ENCODE peak calls at places on chromosomes 3 and 15, in nine cellular contexts. I is pancreas, G is A549, C is epithelial cell of prostate, N is GM12878, Q is tibial nerve, K is uterus, M is neuronal stem cell, J is RWPE1. Y is an unnamed sample.

GRCh38 chr3:81968628-81969027 is 207.2 kb upstream of the GBE1 start:
- DNase-seq in I (no peak), G (no peak), C (no peak), N (no peak), Q (no peak), K (no peak), M (peak), J (no peak), Y (no peak)

GRCh38 chr3:58973796-58974195 is 76.0 kb downstream of the CFAP20DC start:
- DNase-seq in I (no peak), G (no peak), C (no peak), N (no peak), Q (no peak), K (no peak), M (no peak), J (no peak), Y (no peak)

GRCh38 chr3:129058441-129059194 is 2.0 kb upstream of the GP9 start:
- DNase-seq in I (no peak), G (no peak), C (no peak), N (peak), Q (no peak), K (no peak), M (no peak), J (no peak), Y (peak)

GRCh38 chr15:77603616-77604406 is 28.9 kb downstream of the LINGO1 start:
- DNase-seq in I (no peak), G (no peak), C (no peak), N (no peak), Q (no peak), K (no peak), M (no peak), J (no peak), Y (no peak)

GRCh38 chr3:10317311-10317960 is 3.5 kb downstream of the SEC13 start:
- DNase-seq in I (no peak), G (no peak), C (no peak), N (no peak), Q (no peak), K (no peak), M (no peak), J (no peak), Y (peak)

GRCh38 chr15:101162701-101163483 is 89.0 kb downstream of the CHSY1 start:
- DNase-seq in I (no peak), G (no peak), C (no peak), N (no peak), Q (no peak), K (no peak), M (no peak), J (no peak), Y (no peak)

GRCh38 chr3:115518100-115518852 is 105.0 kb upstream of the GAP43 start:
- DNase-seq in I (no peak), G (peak), C (peak), N (no peak), Q (no peak), K (peak), M (peak), J (peak), Y (no peak)

GRCh38 chr3:154851644-154852043 is 228.5 kb upstream of the MME start:
- DNase-seq in I (no peak), G (no peak), C (no peak), N (no peak), Q (no peak), K (no peak), M (no peak), J (no peak), Y (no peak)

GRCh38 chr15:78103406-78104118 is 11.2 kb downstream of the SH2D7 start:
- DNase-seq in I (peak), G (no peak), C (no peak), N (peak), Q (no peak), K (no peak), M (no peak), J (no peak), Y (no peak)

GRCh38 chr15:72068826-72069225 is 49.1 kb downstream of the MYO9A start:
- DNase-seq in I (no peak), G (no peak), C (no peak), N (no peak), Q (no peak), K (no peak), M (no peak), J (no peak), Y (no peak)

GRCh38 chr3:108590443-108590842 is 921 bp downstream of the DZIP3 start:
- DNase-seq in I (no peak), G (no peak), C (no peak), N (no peak), Q (no peak), K (no peak), M (no peak), J (no peak), Y (no peak)

GRCh38 chr3:65354880-65355279 is 667.1 kb upstream of the ADAMTS9 start:
- DNase-seq in I (no peak), G (no peak), C (no peak), N (no peak), Q (no peak), K (no peak), M (no peak), J (no peak), Y (no peak)

GRCh38 chr3:3212781-3213416 is 33.4 kb upstream of the CRBN start:
- DNase-seq in I (no peak), G (no peak), C (no peak), N (no peak), Q (no peak), K (no peak), M (no peak), J (no peak), Y (no peak)

GRCh38 chr15:28118083-28118482 is 19.0 kb upstream of the OCA2 start:
- DNase-seq in I (no peak), G (no peak), C (no peak), N (no peak), Q (no peak), K (no peak), M (no peak), J (no peak), Y (no peak)

GRCh38 chr3:169289303-169289702 is 374.2 kb downstream of the MECOM start:
- DNase-seq in I (no peak), G (no peak), C (no peak), N (no peak), Q (no peak), K (no peak), M (peak), J (no peak), Y (no peak)

GRCh38 chr3:134681527-134681910 is 30.7 kb upstream of the KY start:
- DNase-seq in I (no peak), G (no peak), C (no peak), N (no peak), Q (no peak), K (no peak), M (no peak), J (no peak), Y (no peak)

GRCh38 chr3:31094048-31094447 is 199.6 kb upstream of the GADL1 start:
- DNase-seq in I (no peak), G (peak), C (no peak), N (no peak), Q (no peak), K (no peak), M (no peak), J (no peak), Y (no peak)

GRCh38 chr3:167810236-167810635 is 74.7 kb downstream of the SERPINI1 start:
- DNase-seq in I (no peak), G (no peak), C (no peak), N (no peak), Q (no peak), K (no peak), M (no peak), J (no peak), Y (no peak)

GRCh38 chr3:168894204-168894603 is 769.3 kb downstream of the MECOM start:
- DNase-seq in I (no peak), G (no peak), C (no peak), N (no peak), Q (no peak), K (no peak), M (no peak), J (no peak), Y (no peak)

GRCh38 chr3:28050895-28051294 is 190.5 kb upstream of the CMC1 start:
- DNase-seq in I (no peak), G (peak), C (peak), N (no peak), Q (no peak), K (no peak), M (no peak), J (peak), Y (peak)

GRCh38 chr15:43922021-43922420 is 95.2 kb downstream of the WDR76 start:
- DNase-seq in I (no peak), G (no peak), C (peak), N (no peak), Q (no peak), K (no peak), M (no peak), J (no peak), Y (no peak)

GRCh38 chr3:115113367-115113766 is 33.7 kb downstream of the ZBTB20 start:
- DNase-seq in I (no peak), G (no peak), C (no peak), N (no peak), Q (no peak), K (no peak), M (no peak), J (no peak), Y (no peak)

GRCh38 chr15:77417642-77418041 is 2.3 kb downstream of the PEAK1 start:
- DNase-seq in I (no peak), G (no peak), C (no peak), N (no peak), Q (no peak), K (no peak), M (no peak), J (no peak), Y (no peak)

GRCh38 chr3:126100216-126100615 is 16.3 kb upstream of the SLC41A3 start:
- DNase-seq in I (no peak), G (no peak), C (no peak), N (no peak), Q (no peak), K (no peak), M (no peak), J (no peak), Y (no peak)

GRCh38 chr15:91261345-91261744 is 161.3 kb downstream of the SV2B start:
- DNase-seq in I (no peak), G (no peak), C (no peak), N (no peak), Q (no peak), K (no peak), M (no peak), J (no peak), Y (no peak)

GRCh38 chr3:34387831-34388564 is 589.6 kb downstream of the PDCD6IP start:
- DNase-seq in I (no peak), G (no peak), C (no peak), N (no peak), Q (no peak), K (no peak), M (no peak), J (no peak), Y (peak)

GRCh38 chr3:159280326-159280725 is 478.5 kb downstream of the MFSD1 start:
- DNase-seq in I (no peak), G (no peak), C (no peak), N (no peak), Q (no peak), K (no peak), M (no peak), J (no peak), Y (no peak)

GRCh38 chr15:58384667-58385066 is 47.1 kb upstream of the LIPC start:
- DNase-seq in I (no peak), G (no peak), C (no peak), N (no peak), Q (no peak), K (no peak), M (no peak), J (no peak), Y (no peak)

GRCh38 chr15:89143503-89144162 is 55.4 kb downstream of the ABHD2 start:
- DNase-seq in I (no peak), G (no peak), C (no peak), N (peak), Q (no peak), K (no peak), M (no peak), J (no peak), Y (no peak)

GRCh38 chr15:73927476-73928240 is 1.4 kb downstream of the LOXL1 start:
- DNase-seq in I (peak), G (peak), C (no peak), N (no peak), Q (no peak), K (peak), M (no peak), J (peak), Y (peak)

GRCh38 chr3:177463863-177464262 is 266.6 kb upstream of the TBL1XR1 start:
- DNase-seq in I (no peak), G (no peak), C (no peak), N (no peak), Q (no peak), K (no peak), M (no peak), J (no peak), Y (no peak)

GRCh38 chr15:25683415-25683814 is 179.7 kb downstream of the ATP10A start:
- DNase-seq in I (no peak), G (no peak), C (no peak), N (no peak), Q (no peak), K (no peak), M (no peak), J (no peak), Y (no peak)

DNA sequence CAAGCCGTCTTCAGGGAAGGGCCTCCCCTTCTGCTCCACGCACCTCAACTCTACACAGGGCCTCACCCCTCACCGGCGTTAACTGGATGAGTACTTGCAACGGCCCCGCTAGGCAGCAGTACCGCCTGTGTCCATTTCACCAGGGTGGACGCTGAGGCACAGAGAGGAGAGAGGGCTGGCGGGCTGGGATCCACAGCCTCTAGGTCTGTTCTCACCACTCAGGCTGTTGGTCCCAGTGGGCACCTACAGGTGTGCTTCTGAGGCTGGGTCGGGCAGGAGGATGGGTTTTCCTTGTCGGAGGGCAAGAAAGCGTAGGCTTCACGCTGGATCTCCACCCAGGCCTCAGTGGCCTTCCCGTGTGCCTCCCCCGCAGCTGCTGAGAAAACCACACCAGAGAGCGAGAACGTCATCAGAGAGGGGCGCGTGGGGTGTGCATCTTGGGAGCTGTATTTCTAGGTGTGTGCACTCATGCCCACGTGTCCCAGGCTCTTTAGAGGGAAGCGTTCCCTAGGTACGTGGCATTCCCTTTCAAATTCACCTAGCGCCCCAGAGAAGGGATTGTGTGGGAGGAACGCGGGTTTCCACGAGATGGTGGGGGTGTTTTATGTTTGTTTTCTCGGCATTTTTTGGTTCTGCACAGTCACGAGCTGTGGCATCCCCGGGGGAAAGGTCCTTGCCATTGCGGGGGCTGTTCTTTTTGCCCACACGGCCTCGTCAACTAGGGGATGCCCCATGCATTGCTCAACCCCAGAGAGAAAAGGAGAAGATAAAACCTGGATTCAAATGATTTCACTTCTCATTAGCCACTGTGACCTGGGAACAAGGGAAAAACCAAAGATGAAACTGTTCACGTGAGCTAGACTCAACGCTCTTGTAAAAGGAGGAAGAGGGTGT is 67.7 kb downstream of the MGLL start:
- DNase-seq in I (no peak), G (no peak), C (no peak), N (peak), Q (no peak), K (no peak), M (no peak), J (no peak), Y (no peak)
- H3K27ac ChIP-seq in I (no peak), G (no peak), C (no peak), N (peak), Q (peak), K (no peak), M (no peak), J (no peak), Y (peak)

GRCh38 chr15:48143856-48144255 is 23.1 kb downstream of the SLC24A5 start:
- DNase-seq in I (no peak), G (no peak), C (peak), N (no peak), Q (no peak), K (no peak), M (no peak), J (peak), Y (no peak)
- H3K27ac ChIP-seq in I (no peak), G (no peak), C (peak), N (no peak), Q (no peak), K (no peak), M (no peak), J (no peak), Y (no peak)

GRCh38 chr15:67762610-67763368 is 62.5 kb upstream of the SKOR1 start:
- DNase-seq in I (no peak), G (no peak), C (no peak), N (peak), Q (no peak), K (no peak), M (no peak), J (no peak), Y (no peak)
- H3K27ac ChIP-seq in I (no peak), G (no peak), C (no peak), N (peak), Q (peak), K (no peak), M (no peak), J (no peak), Y (no peak)

GRCh38 chr15:79897380-79897678 is 515 bp upstream of the MTHFS start:
- DNase-seq in I (no peak), G (no peak), C (no peak), N (no peak), Q (no peak), K (no peak), M (no peak), J (no peak), Y (no peak)
- H3K27ac ChIP-seq in I (peak), G (peak), C (peak), N (peak), Q (peak), K (peak), M (no peak), J (peak), Y (peak)

GRCh38 chr3:187809979-187810568 is 64.8 kb upstream of the BCL6 start:
- DNase-seq in I (no peak), G (peak), C (peak), N (no peak), Q (no peak), K (no peak), M (no peak), J (no peak), Y (no peak)
- H3K27ac ChIP-seq in I (no peak), G (peak), C (peak), N (no peak), Q (no peak), K (no peak), M (no peak), J (no peak), Y (no peak)

GRCh38 chr3:98986073-98986472 is 84.6 kb upstream of the DCBLD2 start:
- DNase-seq in I (no peak), G (peak), C (peak), N (no peak), Q (no peak), K (no peak), M (peak), J (peak), Y (no peak)
- H3K27ac ChIP-seq in I (no peak), G (peak), C (peak), N (no peak), Q (peak), K (no peak), M (peak), J (no peak), Y (no peak)

GRCh38 chr15:70220444-70220937 is 122.8 kb upstream of the TLE3 start:
- DNase-seq in I (no peak), G (no peak), C (no peak), N (no peak), Q (no peak), K (no peak), M (no peak), J (no peak), Y (no peak)
- H3K27ac ChIP-seq in I (no peak), G (no peak), C (no peak), N (no peak), Q (peak), K (no peak), M (no peak), J (no peak), Y (no peak)

GRCh38 chr3:172752651-172753050 is 2.1 kb downstream of the ECT2 start:
- DNase-seq in I (no peak), G (no peak), C (no peak), N (no peak), Q (no peak), K (no peak), M (no peak), J (no peak), Y (no peak)

GRCh38 chr3:172749201-172749965 is 1.1 kb upstream of the ECT2 start:
- DNase-seq in I (no peak), G (peak), C (peak), N (no peak), Q (no peak), K (peak), M (no peak), J (peak), Y (no peak)

GRCh38 chr3:172751188-172751571 is 654 bp downstream of the ECT2 start:
- DNase-seq in I (no peak), G (peak), C (no peak), N (no peak), Q (no peak), K (no peak), M (no peak), J (peak), Y (no peak)

GRCh38 chr3:172750069-172750367 is 508 bp upstream of the ECT2 start:
- DNase-seq in I (no peak), G (no peak), C (no peak), N (no peak), Q (no peak), K (no peak), M (no peak), J (no peak), Y (no peak)

DNA sequence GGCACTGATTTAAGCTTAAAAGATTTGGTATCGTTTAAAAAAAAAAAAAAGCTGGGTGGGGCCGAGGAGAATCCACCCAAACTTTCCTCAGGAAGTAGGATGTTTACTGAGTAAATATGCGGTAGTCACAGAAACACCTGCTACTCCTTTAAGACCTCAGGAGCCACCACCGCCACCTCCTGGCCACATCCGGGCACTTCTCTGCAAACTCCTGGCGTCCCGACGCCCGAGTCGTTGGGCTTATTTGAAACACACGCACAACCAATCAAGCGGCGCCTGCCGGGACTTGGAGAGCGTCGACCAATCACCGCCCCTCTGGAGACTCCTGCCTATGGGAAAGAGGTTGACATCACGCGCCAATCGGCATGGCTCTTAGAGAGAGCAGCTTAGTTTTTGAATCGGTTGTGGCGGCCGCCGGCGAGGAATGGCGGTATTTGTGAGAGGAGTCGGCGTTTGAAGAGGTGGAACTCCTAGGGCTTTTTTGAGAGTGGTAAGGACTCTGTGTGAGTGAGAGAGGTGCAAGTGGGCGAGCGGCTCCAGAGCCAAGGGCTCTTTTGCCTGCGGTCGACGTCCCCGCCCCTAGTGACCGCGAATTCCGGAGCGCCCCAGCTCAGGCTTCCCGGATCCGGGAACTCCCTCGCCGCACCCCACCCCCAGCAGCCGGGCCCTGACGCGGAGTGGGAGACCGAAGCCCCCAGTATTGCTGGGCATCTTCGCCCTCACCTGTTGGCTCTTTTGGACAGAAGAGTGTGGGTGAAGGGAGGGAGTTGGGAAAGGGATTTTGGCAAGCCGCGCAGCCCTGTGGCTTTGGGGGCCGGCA is at the start of gene ECT2:
- DNase-seq in I (peak), G (peak), C (peak), N (peak), Q (peak), K (peak), M (peak), J (peak), Y (peak)
- H3K27ac ChIP-seq in I (peak), G (peak), C (peak), N (peak), Q (peak), K (peak), M (peak), J (peak), Y (peak)

DNA sequence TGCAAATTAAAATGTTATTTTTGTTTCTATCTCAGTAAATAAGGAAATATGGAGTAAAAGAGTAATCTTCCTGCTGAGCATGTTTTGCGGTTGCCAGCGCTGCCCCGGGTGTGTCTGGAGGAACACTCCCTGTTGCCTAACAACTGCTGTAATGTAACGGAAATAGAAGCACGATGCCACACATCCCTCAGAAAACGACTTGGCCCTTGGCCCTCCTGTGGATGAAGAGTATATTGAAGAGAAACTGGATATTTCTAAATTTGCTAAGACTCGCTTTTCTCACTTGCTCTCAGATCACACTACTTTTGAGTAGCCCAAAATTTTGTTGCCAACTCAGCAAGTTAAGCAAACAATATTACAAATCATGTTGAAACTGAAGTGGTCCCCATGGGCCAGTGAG is 18.9 kb downstream of the CX3CR1 start:
- DNase-seq in I (no peak), G (peak), C (peak), N (peak), Q (peak), K (peak), M (no peak), J (peak), Y (no peak)
- H3K27ac ChIP-seq in I (no peak), G (no peak), C (no peak), N (no peak), Q (peak), K (peak), M (no peak), J (peak), Y (no peak)

GRCh38 chr3:71150293-71150954 is 433.1 kb downstream of the FOXP1 start:
- DNase-seq in I (no peak), G (no peak), C (no peak), N (no peak), Q (no peak), K (no peak), M (no peak), J (no peak), Y (no peak)
- H3K27ac ChIP-seq in I (no peak), G (no peak), C (no peak), N (no peak), Q (no peak), K (no peak), M (no peak), J (no peak), Y (no peak)